ENCODE peak calls at places on chromosome 2, in six cellular contexts. One of them, this sample, is unnamed.

GRCh38 chr2:179578171-179578916 is 283.1 kb downstream of the ZNF385B start:
- DNase-seq in upper lobe of right lung: no peak
- DNase-seq in progenitor cell of endocrine pancreas: no peak
- DNase-seq in astrocyte of the cerebellum: no peak
- DNase-seq in GM12864: no peak
- DNase-seq in BJ: no peak
- DNase-seq in this sample: no peak

GRCh38 chr2:170848587-170848986 is 31.9 kb downstream of the GAD1 start:
- DNase-seq in astrocyte of the cerebellum: peak; percentile 88
- DNase-seq in progenitor cell of endocrine pancreas: no peak
- DNase-seq in BJ: peak; percentile 82
- DNase-seq in GM12864: no peak
- DNase-seq in upper lobe of right lung: no peak
- DNase-seq in this sample: peak; percentile 53

GRCh38 chr2:24365051-24365450 is 4.7 kb upstream of the ITSN2 start:
- DNase-seq in upper lobe of right lung: peak; percentile 94
- DNase-seq in astrocyte of the cerebellum: no peak
- DNase-seq in BJ: no peak
- DNase-seq in progenitor cell of endocrine pancreas: no peak
- DNase-seq in GM12864: no peak
- DNase-seq in this sample: peak; percentile 36

GRCh38 chr2:46032996-46033395 is 264.2 kb upstream of the EPAS1 start:
- DNase-seq in BJ: no peak
- DNase-seq in GM12864: no peak
- DNase-seq in upper lobe of right lung: no peak
- DNase-seq in progenitor cell of endocrine pancreas: no peak
- DNase-seq in astrocyte of the cerebellum: no peak
- DNase-seq in this sample: no peak

GRCh38 chr2:67526283-67526682 is 129.2 kb downstream of the ETAA1 start:
- DNase-seq in astrocyte of the cerebellum: no peak
- DNase-seq in progenitor cell of endocrine pancreas: no peak
- DNase-seq in upper lobe of right lung: no peak
- DNase-seq in GM12864: no peak
- DNase-seq in BJ: peak; percentile 14
- DNase-seq in this sample: peak; percentile 15

GRCh38 chr2:214536625-214537024 is 125.8 kb downstream of the VWC2L start:
- DNase-seq in upper lobe of right lung: no peak
- DNase-seq in GM12864: no peak
- DNase-seq in BJ: no peak
- DNase-seq in progenitor cell of endocrine pancreas: no peak
- DNase-seq in astrocyte of the cerebellum: no peak
- DNase-seq in this sample: no peak

GRCh38 chr2:9631976-9632700 is 1.3 kb upstream of the YWHAQ start:
- DNase-seq in GM12864: no peak
- DNase-seq in progenitor cell of endocrine pancreas: no peak
- DNase-seq in upper lobe of right lung: no peak
- DNase-seq in BJ: no peak
- DNase-seq in astrocyte of the cerebellum: no peak
- DNase-seq in this sample: no peak

GRCh38 chr2:101736861-101737291 is 39.4 kb downstream of the MAP4K4 start:
- DNase-seq in astrocyte of the cerebellum: no peak
- DNase-seq in BJ: no peak
- DNase-seq in progenitor cell of endocrine pancreas: no peak
- DNase-seq in upper lobe of right lung: no peak
- DNase-seq in GM12864: no peak
- DNase-seq in this sample: no peak

GRCh38 chr2:29628882-29629281 is 292.5 kb downstream of the ALK start:
- DNase-seq in progenitor cell of endocrine pancreas: no peak
- DNase-seq in GM12864: no peak
- DNase-seq in BJ: no peak
- DNase-seq in astrocyte of the cerebellum: peak; percentile 33
- DNase-seq in upper lobe of right lung: no peak
- DNase-seq in this sample: no peak

GRCh38 chr2:23452853-23453420 is 68.0 kb downstream of the KLHL29 start:
- DNase-seq in GM12864: no peak
- DNase-seq in upper lobe of right lung: no peak
- DNase-seq in astrocyte of the cerebellum: peak; percentile 23
- DNase-seq in progenitor cell of endocrine pancreas: no peak
- DNase-seq in BJ: no peak
- DNase-seq in this sample: no peak

GRCh38 chr2:215772003-215772402 is 241.3 kb downstream of the MREG start:
- DNase-seq in GM12864: no peak
- DNase-seq in BJ: no peak
- DNase-seq in progenitor cell of endocrine pancreas: no peak
- DNase-seq in astrocyte of the cerebellum: no peak
- DNase-seq in upper lobe of right lung: no peak
- DNase-seq in this sample: no peak

GRCh38 chr2:89797320-89798038 is 1106.0 kb downstream of the RPIA start:
- DNase-seq in upper lobe of right lung: no peak
- DNase-seq in GM12864: no peak
- DNase-seq in BJ: no peak
- DNase-seq in astrocyte of the cerebellum: no peak
- DNase-seq in progenitor cell of endocrine pancreas: no peak
- DNase-seq in this sample: no peak

GRCh38 chr2:237901932-237902846 is 42.8 kb downstream of the RAMP1 start:
- DNase-seq in progenitor cell of endocrine pancreas: no peak
- DNase-seq in BJ: no peak
- DNase-seq in astrocyte of the cerebellum: no peak
- DNase-seq in GM12864: no peak
- DNase-seq in upper lobe of right lung: peak; percentile 52
- DNase-seq in this sample: no peak

GRCh38 chr2:139720056-139720455 is 939.9 kb upstream of the NXPH2 start:
- DNase-seq in BJ: no peak
- DNase-seq in progenitor cell of endocrine pancreas: no peak
- DNase-seq in upper lobe of right lung: no peak
- DNase-seq in GM12864: no peak
- DNase-seq in astrocyte of the cerebellum: no peak
- DNase-seq in this sample: no peak

GRCh38 chr2:156818221-156818620 is 382.0 kb downstream of the GPD2 start:
- DNase-seq in astrocyte of the cerebellum: no peak
- DNase-seq in progenitor cell of endocrine pancreas: no peak
- DNase-seq in BJ: no peak
- DNase-seq in GM12864: no peak
- DNase-seq in upper lobe of right lung: no peak
- DNase-seq in this sample: no peak

GRCh38 chr2:236668531-236668969 is 98.9 kb downstream of the ACKR3 start:
- DNase-seq in astrocyte of the cerebellum: no peak
- DNase-seq in upper lobe of right lung: no peak
- DNase-seq in progenitor cell of endocrine pancreas: no peak
- DNase-seq in BJ: no peak
- DNase-seq in GM12864: no peak
- DNase-seq in this sample: no peak

GRCh38 chr2:216691210-216691741 is 4.1 kb downstream of the IGFBP5 start:
- DNase-seq in progenitor cell of endocrine pancreas: no peak
- DNase-seq in astrocyte of the cerebellum: no peak
- DNase-seq in GM12864: no peak
- DNase-seq in BJ: no peak
- DNase-seq in upper lobe of right lung: peak; percentile 75
- DNase-seq in this sample: no peak

GRCh38 chr2:128308284-128308731 is 10.4 kb downstream of the HS6ST1 start:
- DNase-seq in BJ: no peak
- DNase-seq in progenitor cell of endocrine pancreas: no peak
- DNase-seq in astrocyte of the cerebellum: no peak
- DNase-seq in GM12864: no peak
- DNase-seq in upper lobe of right lung: peak; percentile 66
- DNase-seq in this sample: no peak

GRCh38 chr2:8576525-8577157 is 105.2 kb upstream of the ID2 start:
- DNase-seq in upper lobe of right lung: no peak
- DNase-seq in BJ: no peak
- DNase-seq in progenitor cell of endocrine pancreas: no peak
- DNase-seq in astrocyte of the cerebellum: no peak
- DNase-seq in GM12864: peak; percentile 47
- DNase-seq in this sample: no peak

GRCh38 chr2:195021704-195022513 is 635.1 kb upstream of the SLC39A10 start:
- DNase-seq in astrocyte of the cerebellum: no peak
- DNase-seq in progenitor cell of endocrine pancreas: no peak
- DNase-seq in upper lobe of right lung: no peak
- DNase-seq in BJ: no peak
- DNase-seq in GM12864: no peak
- DNase-seq in this sample: no peak

GRCh38 chr2:128549646-128550260 is 231.1 kb upstream of the HS6ST1 start:
- DNase-seq in progenitor cell of endocrine pancreas: no peak
- DNase-seq in upper lobe of right lung: no peak
- DNase-seq in GM12864: no peak
- DNase-seq in astrocyte of the cerebellum: no peak
- DNase-seq in BJ: no peak
- DNase-seq in this sample: no peak

GRCh38 chr2:68368657-68369339 is 3.7 kb downstream of the PLEK start:
- DNase-seq in GM12864: no peak
- DNase-seq in progenitor cell of endocrine pancreas: no peak
- DNase-seq in BJ: peak; percentile 21
- DNase-seq in upper lobe of right lung: no peak
- DNase-seq in astrocyte of the cerebellum: peak; percentile 72
- DNase-seq in this sample: peak; percentile 18

GRCh38 chr2:128280901-128281321 is 37.8 kb downstream of the HS6ST1 start:
- DNase-seq in progenitor cell of endocrine pancreas: no peak
- DNase-seq in astrocyte of the cerebellum: no peak
- DNase-seq in BJ: no peak
- DNase-seq in GM12864: no peak
- DNase-seq in upper lobe of right lung: peak; percentile 71
- DNase-seq in this sample: no peak

GRCh38 chr2:218961229-218961628 is 1.8 kb downstream of the CDK5R2 start:
- DNase-seq in progenitor cell of endocrine pancreas: no peak
- DNase-seq in upper lobe of right lung: no peak
- DNase-seq in BJ: no peak
- DNase-seq in GM12864: no peak
- DNase-seq in astrocyte of the cerebellum: no peak
- DNase-seq in this sample: no peak

GRCh38 chr2:126995652-126996377 is 97.1 kb downstream of the TEX51 start:
- DNase-seq in astrocyte of the cerebellum: no peak
- DNase-seq in progenitor cell of endocrine pancreas: no peak
- DNase-seq in upper lobe of right lung: no peak
- DNase-seq in BJ: no peak
- DNase-seq in GM12864: no peak
- DNase-seq in this sample: no peak
- TF ChIP-seq CTCF in astrocyte of the cerebellum: no peak
- TF ChIP-seq CTCF in progenitor cell of endocrine pancreas: no peak
- TF ChIP-seq CTCF in upper lobe of right lung: no peak
- TF ChIP-seq CTCF in BJ: no peak
- TF ChIP-seq CTCF in GM12864: no peak
- TF ChIP-seq CTCF in this sample: peak; percentile 6

DNA sequence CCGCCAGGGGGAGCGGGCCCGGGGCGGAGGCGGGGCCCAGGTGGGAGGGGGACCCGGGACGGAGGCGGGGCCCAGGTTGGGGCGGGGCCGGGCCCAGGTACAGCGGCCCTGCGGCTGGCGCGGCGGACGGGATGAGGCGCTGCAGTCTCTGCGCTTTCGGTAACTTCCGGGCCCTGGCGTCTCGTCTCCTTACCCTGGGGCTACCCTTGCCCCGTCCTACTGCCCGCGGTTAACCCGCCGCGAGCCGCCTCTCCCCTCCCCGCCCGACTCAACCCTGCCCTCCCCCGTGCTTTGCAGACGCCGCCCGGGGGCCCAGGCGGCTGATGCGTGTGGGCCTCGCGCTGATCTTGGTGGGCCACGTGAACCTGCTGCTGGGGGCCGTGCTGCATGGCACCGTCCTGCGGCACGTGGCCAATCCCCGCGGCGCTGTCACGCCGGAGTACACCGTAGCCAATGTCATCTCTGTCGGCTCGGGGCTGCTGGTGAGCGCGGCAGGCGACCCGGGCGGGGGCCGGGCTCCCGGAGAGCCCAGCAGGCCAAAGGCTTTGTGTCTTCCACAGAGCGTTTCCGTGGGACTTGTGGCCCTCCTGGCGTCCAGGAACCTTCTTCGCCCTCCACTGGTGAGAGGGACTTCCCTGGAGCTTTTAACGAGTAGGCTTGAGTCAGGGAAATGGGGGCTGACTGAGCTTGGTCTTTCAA is at the start of gene KRTCAP3:
- DNase-seq in upper lobe of right lung: peak; percentile 88
- DNase-seq in GM12864: no peak
- DNase-seq in progenitor cell of endocrine pancreas: peak; percentile 73
- DNase-seq in astrocyte of the cerebellum: no peak
- DNase-seq in BJ: no peak
- DNase-seq in this sample: no peak
- TF ChIP-seq CTCF in upper lobe of right lung: no peak
- TF ChIP-seq CTCF in GM12864: no peak
- TF ChIP-seq CTCF in progenitor cell of endocrine pancreas: peak; percentile 62
- TF ChIP-seq CTCF in astrocyte of the cerebellum: no peak
- TF ChIP-seq CTCF in BJ: no peak
- TF ChIP-seq CTCF in this sample: no peak

GRCh38 chr2:227106845-227107759 is 56.9 kb downstream of the COL4A4 start:
- DNase-seq in GM12864: no peak
- DNase-seq in upper lobe of right lung: no peak
- DNase-seq in BJ: peak; percentile 11
- DNase-seq in progenitor cell of endocrine pancreas: peak; percentile 53
- DNase-seq in astrocyte of the cerebellum: peak; percentile 57
- DNase-seq in this sample: no peak
- TF ChIP-seq CTCF in GM12864: peak; percentile 70
- TF ChIP-seq CTCF in upper lobe of right lung: peak; percentile 48
- TF ChIP-seq CTCF in BJ: peak; percentile 85
- TF ChIP-seq CTCF in progenitor cell of endocrine pancreas: peak; percentile 90
- TF ChIP-seq CTCF in astrocyte of the cerebellum: peak; percentile 94
- TF ChIP-seq CTCF in this sample: peak; percentile 83

GRCh38 chr2:36540986-36541750 is 56.8 kb downstream of the FEZ2 start:
- DNase-seq in upper lobe of right lung: no peak
- DNase-seq in GM12864: no peak
- DNase-seq in BJ: no peak
- DNase-seq in astrocyte of the cerebellum: no peak
- DNase-seq in progenitor cell of endocrine pancreas: no peak
- DNase-seq in this sample: no peak

GRCh38 chr2:36545871-36546416 is 52.0 kb downstream of the FEZ2 start:
- DNase-seq in upper lobe of right lung: no peak
- DNase-seq in GM12864: no peak
- DNase-seq in progenitor cell of endocrine pancreas: no peak
- DNase-seq in astrocyte of the cerebellum: no peak
- DNase-seq in BJ: no peak
- DNase-seq in this sample: no peak

GRCh38 chr2:36541891-36542595 is 55.9 kb downstream of the FEZ2 start:
- DNase-seq in upper lobe of right lung: no peak
- DNase-seq in astrocyte of the cerebellum: no peak
- DNase-seq in progenitor cell of endocrine pancreas: no peak
- DNase-seq in GM12864: no peak
- DNase-seq in BJ: no peak
- DNase-seq in this sample: no peak

GRCh38 chr2:36547906-36548305 is 50.1 kb downstream of the FEZ2 start:
- DNase-seq in upper lobe of right lung: no peak
- DNase-seq in astrocyte of the cerebellum: no peak
- DNase-seq in BJ: no peak
- DNase-seq in GM12864: no peak
- DNase-seq in progenitor cell of endocrine pancreas: no peak
- DNase-seq in this sample: no peak

DNA sequence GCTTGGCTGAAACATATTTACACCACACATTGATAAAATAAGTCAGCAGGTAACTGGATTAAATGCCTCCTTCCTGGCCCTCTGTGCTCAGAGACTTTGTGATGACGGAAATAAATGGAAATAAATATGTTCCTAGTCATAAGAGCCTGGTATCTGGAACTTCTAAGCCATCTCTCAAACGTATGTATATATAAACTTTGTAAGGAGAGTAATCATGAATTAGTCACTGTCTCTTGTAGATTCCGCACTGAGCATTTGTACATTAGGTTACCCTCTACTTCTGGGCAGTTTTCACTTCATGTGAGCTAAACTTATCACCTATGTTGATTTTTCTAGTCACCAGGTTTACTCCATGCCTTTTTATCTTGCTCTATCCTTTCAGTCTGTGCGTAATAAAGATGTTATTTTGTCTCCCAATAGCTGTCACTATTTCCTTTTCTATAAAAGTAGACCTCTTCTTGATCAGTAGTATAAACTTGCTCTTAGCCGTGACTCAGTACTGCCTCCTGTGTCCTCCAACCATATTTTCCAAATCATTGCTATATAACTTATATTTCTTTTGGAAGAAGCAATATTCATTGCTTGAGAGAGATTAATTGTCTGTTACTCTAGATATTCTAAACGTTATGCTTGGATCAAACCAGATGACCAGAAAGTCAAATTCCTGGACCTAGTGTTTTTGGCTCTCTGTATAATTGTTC is 53.2 kb downstream of the FEZ2 start:
- DNase-seq in GM12864: no peak
- DNase-seq in progenitor cell of endocrine pancreas: no peak
- DNase-seq in BJ: no peak
- DNase-seq in upper lobe of right lung: no peak
- DNase-seq in astrocyte of the cerebellum: no peak
- DNase-seq in this sample: no peak
- TF ChIP-seq CTCF in GM12864: no peak
- TF ChIP-seq CTCF in progenitor cell of endocrine pancreas: peak; percentile 23
- TF ChIP-seq CTCF in BJ: peak; percentile 46
- TF ChIP-seq CTCF in upper lobe of right lung: peak; percentile 19
- TF ChIP-seq CTCF in astrocyte of the cerebellum: peak; percentile 36
- TF ChIP-seq CTCF in this sample: peak; percentile 48

This sample was measured in epithelial cell of proximal tubule.